ENCODE peak calls at places on chromosome 10, in seven cellular contexts. T is psoas muscle, P is neural crest cell, W is lower lobe of right lung, G is transverse colon, Q is kidney, O is K562. D is an unnamed sample.

GRCh38 chr10:52351911-52352310 is 37.8 kb downstream of the DKK1 start:
- DNase-seq in O (no peak), P (no peak), G (no peak), W (no peak), T (no peak), Q (no peak), D (no peak)

GRCh38 chr10:130236711-130237110 is 100.5 kb downstream of the GLRX3 start:
- DNase-seq in T (no peak), P (no peak), G (no peak), W (no peak), O (no peak), Q (no peak), D (no peak)

GRCh38 chr10:1256139-1256720 is 200.0 kb downstream of the WDR37 start:
- DNase-seq in W (no peak), Q (no peak), P (no peak), T (no peak), O (no peak), G (no peak), D (no peak)

GRCh38 chr10:81116201-81116600 is 578.5 kb downstream of the SH2D4B start:
- DNase-seq in W (no peak), G (no peak), P (no peak), T (no peak), Q (no peak), O (no peak), D (no peak)

GRCh38 chr10:79399242-79399831 is 46.1 kb downstream of the ZCCHC24 start:
- DNase-seq in O (peak), P (peak), Q (peak), T (peak), G (peak), W (peak), D (peak)

GRCh38 chr10:25047902-25048301 is 31.5 kb downstream of the THNSL1 start:
- DNase-seq in G (no peak), T (no peak), W (no peak), Q (no peak), P (no peak), O (peak), D (no peak)

GRCh38 chr10:49325916-49326783 is 27.2 kb downstream of the C10orf71 start:
- DNase-seq in G (no peak), W (no peak), P (no peak), O (no peak), Q (no peak), T (no peak), D (no peak)

GRCh38 chr10:28806481-28806880 is 129.2 kb downstream of the BAMBI start:
- DNase-seq in O (no peak), T (no peak), Q (no peak), W (no peak), G (no peak), P (no peak), D (no peak)

GRCh38 chr10:119306514-119306951 is 99.2 kb downstream of the GRK5 start:
- DNase-seq in Q (no peak), O (peak), T (no peak), P (no peak), G (peak), W (no peak), D (no peak)

GRCh38 chr10:49281461-49281860 is 17.5 kb upstream of the C10orf71 start:
- DNase-seq in Q (no peak), G (no peak), T (no peak), P (no peak), W (no peak), O (peak), D (peak)

GRCh38 chr10:13373644-13374043 is 25.6 kb upstream of the SEPHS1 start:
- DNase-seq in G (no peak), T (no peak), Q (no peak), O (no peak), W (no peak), P (no peak), D (no peak)

GRCh38 chr10:44990965-44991364 is 9.8 kb upstream of the ZNF22 start:
- DNase-seq in G (no peak), T (no peak), P (no peak), O (no peak), Q (peak), W (no peak), D (no peak)

GRCh38 chr10:102003541-102003940 is 52.4 kb downstream of the ARMH3 start:
- DNase-seq in G (no peak), W (no peak), O (no peak), P (no peak), Q (no peak), T (no peak), D (no peak)

GRCh38 chr10:6162589-6163356 is 40.0 kb upstream of the PFKFB3 start:
- DNase-seq in T (no peak), P (no peak), Q (no peak), W (no peak), O (no peak), G (peak), D (no peak)

DNA sequence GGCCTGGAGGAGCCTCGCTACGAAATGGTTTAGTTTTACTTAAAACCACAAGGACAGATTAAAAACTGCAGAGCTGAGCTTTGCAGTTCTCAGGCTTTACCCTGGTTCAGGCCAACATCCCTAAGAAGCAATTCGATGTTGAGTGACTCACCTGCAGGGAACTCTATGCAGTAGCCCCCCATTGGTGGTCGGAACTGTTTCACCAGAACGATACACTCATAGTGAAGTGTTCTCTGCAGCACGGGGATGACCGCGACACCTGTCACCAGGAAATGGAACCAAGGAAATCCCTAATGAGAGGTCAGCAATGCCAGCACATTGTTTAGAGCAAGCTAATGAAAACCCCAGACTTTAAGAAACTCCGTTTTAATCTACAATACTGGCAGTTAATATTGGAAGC is 18.0 kb downstream of the NUDT5 start:
- DNase-seq in W (no peak), G (no peak), O (no peak), Q (no peak), T (no peak), P (no peak), D (no peak)
- TF ChIP-seq CTCF in W (no peak), G (no peak), O (no peak), Q (no peak), T (no peak), P (no peak), D (no peak)

GRCh38 chr10:121886181-121886580 is 41.6 kb downstream of the ATE1 start:
- DNase-seq in T (no peak), G (no peak), P (no peak), W (no peak), O (no peak), Q (no peak), D (no peak)

GRCh38 chr10:121891103-121891502 is 36.7 kb downstream of the ATE1 start:
- DNase-seq in O (no peak), Q (no peak), P (no peak), T (no peak), G (no peak), W (no peak), D (no peak)

GRCh38 chr10:121889212-121889611 is 38.6 kb downstream of the ATE1 start:
- DNase-seq in G (no peak), Q (no peak), W (no peak), O (no peak), T (no peak), P (no peak), D (no peak)

DNA sequence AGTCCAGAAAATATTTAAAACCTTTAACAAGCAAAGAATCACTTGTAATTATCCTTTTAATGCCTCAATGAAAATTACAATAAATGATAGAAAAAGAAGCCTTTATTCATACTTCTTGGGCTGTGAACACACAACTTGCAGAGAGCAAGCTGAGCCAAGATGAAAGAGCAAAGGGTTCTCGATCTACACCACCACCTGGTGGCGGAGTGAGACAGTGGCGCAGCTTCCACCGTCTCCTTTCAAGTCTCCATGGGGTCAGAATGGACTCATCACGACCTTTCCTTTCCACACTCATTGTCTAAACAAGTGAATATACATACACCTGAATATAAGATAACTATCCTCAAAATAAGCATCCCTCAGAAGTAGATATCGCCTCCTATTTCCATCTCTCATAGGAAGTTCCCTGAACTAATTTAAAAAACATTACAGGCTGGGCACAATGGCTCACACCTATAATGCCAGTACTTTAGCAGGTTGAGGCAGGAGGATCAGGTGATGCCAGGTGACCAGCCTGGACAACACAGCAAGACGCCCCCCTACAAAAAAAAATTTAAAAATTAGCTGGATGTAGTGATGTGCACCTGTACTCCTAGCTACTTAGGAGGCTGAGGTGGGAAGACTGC is 40.7 kb downstream of the ATE1 start:
- DNase-seq in G (peak), O (peak), T (peak), Q (no peak), P (peak), W (no peak), D (peak)
- TF ChIP-seq CTCF in G (peak), O (peak), T (peak), Q (peak), P (peak), W (peak), D (peak)

GRCh38 chr10:83539528-83540308 is 599.6 kb upstream of the GHITM start:
- DNase-seq in O (no peak), G (peak), T (peak), Q (no peak), P (no peak), W (no peak), D (no peak)

GRCh38 chr10:83544049-83544448 is 595.3 kb upstream of the GHITM start:
- DNase-seq in O (no peak), G (no peak), W (no peak), Q (no peak), P (no peak), T (no peak), D (no peak)

GRCh38 chr10:83545901-83546391 is 593.4 kb upstream of the GHITM start:
- DNase-seq in T (no peak), P (no peak), W (no peak), O (no peak), Q (no peak), G (no peak), D (peak)

GRCh38 chr10:83541096-83541495 is 598.2 kb upstream of the GHITM start:
- DNase-seq in T (no peak), O (no peak), Q (no peak), W (no peak), G (no peak), P (no peak), D (no peak)

DNA sequence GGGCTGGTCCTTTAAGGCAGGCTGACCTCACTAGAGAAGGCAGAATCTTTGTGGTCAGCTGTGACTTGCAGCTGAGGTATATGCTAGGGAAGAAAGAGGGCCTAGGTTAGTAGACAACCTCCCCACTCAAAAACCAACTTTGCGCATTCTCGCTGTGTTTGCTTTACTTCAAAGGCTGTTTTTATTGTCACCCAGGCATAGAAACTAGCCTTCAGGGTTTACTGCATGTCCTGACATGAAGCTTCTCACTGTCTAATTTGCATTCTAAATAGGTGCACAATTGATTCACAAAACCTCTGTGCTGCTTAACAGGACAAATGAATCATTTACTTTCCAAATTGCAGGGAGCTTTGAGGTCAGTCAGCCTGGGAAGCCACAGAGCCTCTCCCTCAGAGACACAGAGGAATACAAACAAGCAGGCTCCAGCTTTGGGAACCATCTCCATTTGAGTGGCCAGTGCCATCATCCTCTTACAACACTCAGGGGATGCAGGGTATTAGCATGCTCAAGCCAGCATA is 596.5 kb upstream of the GHITM start:
- DNase-seq in G (no peak), P (no peak), O (no peak), T (no peak), W (no peak), Q (no peak), D (no peak)
- TF ChIP-seq CTCF in G (no peak), P (no peak), O (no peak), T (no peak), W (no peak), Q (no peak), D (no peak)

DNA sequence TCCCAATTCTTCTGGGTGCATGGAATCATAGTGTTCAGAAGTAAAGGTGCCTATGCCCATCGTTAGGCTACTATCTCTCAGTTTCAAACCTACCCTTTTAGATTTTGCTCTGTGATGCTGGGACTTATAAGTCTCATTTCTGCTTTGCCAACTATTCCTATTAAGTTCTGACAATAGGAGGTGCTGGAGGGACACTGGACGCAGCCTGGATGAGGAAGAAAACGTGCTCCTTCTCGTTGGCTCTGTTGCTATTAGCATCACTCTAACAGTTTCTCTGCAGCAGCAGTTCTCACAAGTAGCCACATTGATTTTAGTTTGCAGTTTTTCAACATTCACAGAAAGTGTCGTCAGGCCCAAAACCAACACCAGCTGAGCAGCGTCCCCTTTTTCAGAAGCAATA is 72.4 kb downstream of the ABCC2 start:
- DNase-seq in W (no peak), G (no peak), O (peak), P (no peak), T (no peak), Q (no peak), D (peak)
- TF ChIP-seq CTCF in W (peak), G (no peak), O (peak), P (peak), T (peak), Q (peak), D (no peak)

GRCh38 chr10:73814896-73815718 is 3.7 kb upstream of the NDST2 start:
- DNase-seq in Q (no peak), W (no peak), T (no peak), P (no peak), O (peak), G (no peak), D (no peak)
- TF ChIP-seq CTCF in Q (no peak), W (no peak), T (peak), P (peak), O (peak), G (no peak), D (peak)

GRCh38 chr10:22003111-22003963 is at the start of gene DNAJC1:
- DNase-seq in O (peak), G (peak), Q (peak), P (peak), W (peak), T (peak), D (peak)
- TF ChIP-seq CTCF in O (peak), G (no peak), Q (peak), P (peak), W (no peak), T (no peak), D (no peak)

GRCh38 chr10:34280599-34281374 is 534.3 kb downstream of the PARD3 start:
- DNase-seq in G (no peak), Q (no peak), O (peak), P (no peak), T (peak), W (no peak), D (no peak)
- TF ChIP-seq CTCF in G (no peak), Q (no peak), O (peak), P (peak), T (no peak), W (no peak), D (no peak)

DNA sequence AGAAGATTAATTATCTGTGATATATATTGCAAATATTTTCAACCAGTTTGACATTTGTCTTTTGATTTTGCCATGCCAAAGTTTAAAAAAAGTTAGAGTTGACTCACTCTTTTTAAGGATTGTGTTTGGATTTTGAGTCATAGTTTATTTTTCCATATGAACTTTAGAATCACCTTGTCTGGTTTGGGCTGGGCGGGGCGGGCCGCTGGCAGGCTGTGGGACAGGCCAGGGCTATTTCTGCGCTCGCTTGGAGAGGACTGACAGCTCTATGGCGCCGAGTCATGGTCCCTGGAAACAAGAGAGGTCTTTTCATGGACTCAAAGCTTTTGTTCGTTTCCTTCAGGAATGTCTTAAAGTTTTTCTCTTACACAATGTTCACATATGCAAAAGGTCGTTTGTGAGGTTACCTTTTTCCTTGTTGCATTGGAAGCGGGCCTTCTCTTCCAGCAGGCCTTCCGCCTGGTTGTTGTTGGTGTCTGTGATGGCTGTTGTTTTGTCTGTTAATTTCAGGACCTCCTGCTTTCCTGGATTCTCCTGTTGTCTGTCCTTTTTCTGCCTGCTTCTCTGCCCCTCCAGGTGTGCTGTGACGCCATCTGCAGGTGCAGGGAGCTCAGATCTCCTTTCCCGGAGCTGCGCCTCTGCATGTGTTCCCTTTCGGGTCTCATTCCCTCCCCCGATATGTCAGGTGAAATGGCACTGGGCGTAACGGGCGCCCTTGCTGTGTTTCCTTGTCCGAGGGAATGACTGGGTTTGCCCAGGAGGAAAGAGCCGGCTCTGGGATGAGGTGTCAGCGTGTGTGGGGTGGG is 53.8 kb downstream of the INPP5A start:
- DNase-seq in Q (peak), P (no peak), G (peak), O (no peak), W (no peak), T (peak), D (no peak)
- TF ChIP-seq CTCF in Q (no peak), P (no peak), G (no peak), O (no peak), W (no peak), T (no peak), D (no peak)

GRCh38 chr10:27695704-27696103 is 49.9 kb downstream of the MKX start:
- DNase-seq in O (no peak), W (no peak), T (no peak), Q (no peak), G (no peak), P (no peak), D (no peak)

GRCh38 chr10:27696466-27696865 is 49.2 kb downstream of the MKX start:
- DNase-seq in T (no peak), O (no peak), W (no peak), Q (no peak), P (no peak), G (no peak), D (no peak)

GRCh38 chr10:27695088-27695487 is 50.5 kb downstream of the MKX start:
- DNase-seq in W (no peak), P (no peak), G (no peak), T (no peak), Q (no peak), O (no peak), D (no peak)

GRCh38 chr10:27687808-27688207 is 57.8 kb downstream of the MKX start:
- DNase-seq in T (no peak), Q (no peak), P (no peak), G (no peak), O (no peak), W (no peak), D (no peak)

DNA sequence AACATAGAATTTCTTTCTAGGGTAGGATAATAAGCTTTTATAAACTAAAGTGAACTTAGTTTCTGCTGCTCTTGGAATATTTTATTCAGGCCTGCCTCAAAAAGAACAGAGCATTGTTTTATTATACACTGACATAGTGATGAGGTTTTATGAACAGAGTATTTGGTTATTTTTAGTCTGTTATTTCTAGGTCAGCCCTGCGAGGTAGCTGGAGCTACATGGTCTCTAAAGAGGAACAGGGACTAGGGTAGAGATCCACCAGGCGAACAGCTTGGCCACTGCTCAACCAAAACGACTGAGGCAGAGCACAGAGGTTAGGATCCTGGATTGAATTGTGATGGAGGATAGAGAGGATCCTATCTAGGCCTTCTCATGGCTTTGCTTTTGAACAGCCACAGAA is 53.0 kb downstream of the MKX start:
- DNase-seq in Q (no peak), G (no peak), W (no peak), P (no peak), O (no peak), T (no peak), D (no peak)
- TF ChIP-seq CTCF in Q (no peak), G (no peak), W (no peak), P (no peak), O (no peak), T (no peak), D (no peak)

DNA sequence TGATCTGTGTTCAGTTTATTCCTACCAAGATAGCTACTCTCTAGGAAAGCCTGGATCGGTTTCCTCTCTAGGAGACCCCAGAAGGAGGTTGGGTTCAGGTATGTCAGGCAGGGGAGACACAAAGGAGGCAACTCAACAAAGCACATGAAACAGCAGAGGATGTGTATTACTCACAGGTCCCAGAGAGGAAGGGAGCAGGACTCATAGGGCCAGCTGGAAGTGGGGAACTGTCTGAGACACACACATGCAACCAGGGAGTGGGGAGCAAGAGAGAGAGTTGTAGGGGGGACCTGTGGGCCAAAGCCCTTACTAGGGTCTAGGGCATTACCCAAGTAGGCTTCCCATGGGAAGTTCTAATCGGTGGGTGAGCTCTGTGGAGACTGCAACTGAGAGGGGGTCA is 10.2 kb upstream of the NRP1 start:
- DNase-seq in W (no peak), O (no peak), P (no peak), Q (no peak), T (no peak), G (no peak), D (no peak)
- TF ChIP-seq CTCF in W (no peak), O (no peak), P (no peak), Q (no peak), T (no peak), G (no peak), D (no peak)

D was measured in endothelial cell.